ENCODE peak calls at places on chromosome 22, in ten cellular contexts. M is GM12865, K is esophagus squamous epithelium, E is fibroblast of lung, W is ovary, U is astrocyte of the spinal cord, N is lower leg skin, B is heart left ventricle, G is neuronal stem cell, D is vagina. O is an unnamed sample.

GRCh38 chr22:19103881-19104821 is 18.1 kb downstream of the DGCR2 start:
- DNase-seq in M (no peak), K (no peak), E (peak; percentile 21), W (no peak), U (peak; percentile 50), N (no peak), B (no peak), G (no peak), D (no peak), O (no peak)

GRCh38 chr22:44520695-44521094 is 22.7 kb upstream of the RTL6 start:
- DNase-seq in M (no peak), K (no peak), E (peak; percentile 73), W (no peak), U (no peak), N (no peak), B (no peak), G (no peak), D (peak; percentile 55), O (no peak)

GRCh38 chr22:40610329-40610850 is 26.1 kb downstream of the MRTFA start:
- DNase-seq in M (no peak), K (no peak), E (peak; percentile 42), W (no peak), U (no peak), N (no peak), B (no peak), G (no peak), D (no peak), O (no peak)

GRCh38 chr22:24025475-24025874 is 14.4 kb downstream of the CABIN1 start:
- DNase-seq in M (no peak), K (no peak), E (no peak), W (no peak), U (no peak), N (no peak), B (no peak), G (no peak), D (no peak), O (no peak)

GRCh38 chr22:30097861-30098260 is 17.6 kb downstream of the HORMAD2 start:
- DNase-seq in M (no peak), K (no peak), E (peak; percentile 65), W (no peak), U (no peak), N (no peak), B (no peak), G (no peak), D (no peak), O (no peak)

GRCh38 chr22:27918351-27919221 is 470 bp downstream of the PITPNB start:
- DNase-seq in M (peak; percentile 68), K (no peak), E (peak; percentile 61), W (peak; percentile 42), U (peak; percentile 60), N (peak; percentile 91), B (peak; percentile 71), G (peak; percentile 35), D (no peak), O (peak; percentile 39)

GRCh38 chr22:41574847-41575381 is 14.1 kb downstream of the CSDC2 start:
- DNase-seq in M (no peak), K (no peak), E (no peak), W (peak; percentile 86), U (no peak), N (peak; percentile 91), B (peak; percentile 89), G (no peak), D (no peak), O (no peak)

GRCh38 chr22:30332551-30332950 is 5.8 kb upstream of the TBC1D10A start:
- DNase-seq in M (no peak), K (no peak), E (no peak), W (no peak), U (no peak), N (no peak), B (no peak), G (no peak), D (no peak), O (no peak)

GRCh38 chr22:50417544-50417943 is 57.3 kb downstream of the SBF1 start:
- DNase-seq in M (no peak), K (no peak), E (peak; percentile 44), W (no peak), U (no peak), N (no peak), B (no peak), G (no peak), D (no peak), O (no peak)

DNA sequence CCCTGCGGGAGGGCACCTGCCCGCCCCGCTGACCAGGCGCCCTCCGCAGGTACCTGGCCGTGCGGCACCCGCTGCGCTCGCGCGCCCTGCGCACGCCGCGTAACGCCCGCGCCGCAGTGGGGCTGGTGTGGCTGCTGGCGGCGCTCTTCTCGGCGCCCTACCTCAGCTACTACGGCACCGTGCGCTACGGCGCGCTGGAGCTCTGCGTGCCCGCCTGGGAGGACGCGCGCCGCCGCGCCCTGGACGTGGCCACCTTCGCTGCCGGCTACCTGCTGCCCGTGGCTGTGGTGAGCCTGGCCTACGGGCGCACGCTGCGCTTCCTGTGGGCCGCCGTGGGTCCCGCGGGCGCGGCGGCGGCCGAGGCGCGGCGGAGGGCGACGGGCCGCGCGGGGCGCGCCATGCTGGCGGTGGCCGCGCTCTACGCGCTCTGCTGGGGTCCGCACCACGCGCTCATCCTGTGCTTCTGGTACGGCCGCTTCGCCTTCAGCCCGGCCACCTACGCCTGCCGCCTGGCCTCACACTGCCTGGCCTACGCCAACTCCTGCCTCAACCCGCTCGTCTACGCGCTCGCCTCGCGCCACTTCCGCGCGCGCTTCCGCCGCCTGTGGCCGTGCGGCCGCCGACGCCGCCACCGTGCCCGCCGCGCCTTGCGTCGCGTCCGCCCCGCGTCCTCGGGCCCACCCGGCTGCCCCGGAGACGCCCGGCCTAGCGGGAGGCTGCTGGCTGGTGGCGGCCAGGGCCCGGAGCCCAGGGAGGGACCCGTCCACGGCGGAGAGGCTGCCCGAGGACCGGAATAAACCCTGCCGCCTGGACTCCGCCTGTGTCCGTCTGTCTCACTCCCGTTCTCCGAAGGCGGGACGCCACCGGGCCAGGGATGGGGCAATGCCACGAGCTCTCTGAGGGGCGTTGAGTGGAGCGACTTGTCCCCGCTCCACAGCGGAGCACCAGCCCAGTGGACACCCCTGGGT is 1.8 kb downstream of the GALR3 start:
- DNase-seq in M (peak; percentile 60), K (no peak), E (peak; percentile 50), W (no peak), U (no peak), N (no peak), B (no peak), G (no peak), D (no peak), O (no peak)
- H3K4me3 ChIP-seq in M (peak overlapping the region; percentile 43), K (peak overlapping the region; percentile 23), E (no peak overlapping the region), W (peak overlapping the region; percentile 17), U (no peak overlapping the region), N (no peak overlapping the region), B (peak overlapping the region; percentile 44), G (no peak overlapping the region), D (peak overlapping the region; percentile 44), O (no peak overlapping the region)

DNA sequence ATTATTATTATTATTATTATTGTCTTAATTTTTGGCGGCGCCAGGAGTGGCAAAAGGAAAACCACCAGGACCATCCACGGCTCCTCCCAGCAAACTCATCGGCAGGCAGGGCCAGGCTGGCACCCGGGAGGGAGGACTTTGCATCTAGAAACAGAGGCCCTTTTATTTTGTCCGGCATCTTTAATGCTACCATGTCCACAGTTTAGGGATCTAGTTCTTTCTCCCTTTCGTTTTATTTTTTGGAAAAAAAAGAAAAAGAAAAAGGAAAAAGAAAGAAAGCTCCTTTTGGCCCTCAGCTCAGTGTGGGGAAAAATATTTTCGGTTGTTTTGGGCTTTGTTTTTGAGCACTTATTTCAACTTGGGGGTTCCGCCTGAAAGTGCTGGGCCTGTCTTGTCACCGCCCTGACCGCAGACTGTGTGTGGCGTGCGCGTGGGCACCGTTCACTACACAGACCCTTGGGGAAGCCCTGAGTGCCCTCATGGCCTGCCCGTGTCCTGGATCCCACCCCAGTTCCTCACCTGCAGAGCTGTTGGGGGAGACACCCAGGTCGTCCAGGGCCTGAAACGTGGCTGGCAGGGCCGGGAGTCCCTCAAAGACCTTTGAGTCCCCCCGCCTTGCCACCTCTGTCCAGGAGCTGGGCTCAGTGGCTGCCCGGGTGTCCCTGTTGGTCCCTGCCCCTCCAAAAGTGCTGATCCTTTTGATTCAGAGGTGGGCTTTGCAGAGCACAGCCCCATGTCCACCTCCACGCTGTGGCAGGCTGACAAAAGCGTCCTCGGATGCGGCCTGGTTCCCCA is 69.1 kb upstream of the PPARA start:
- DNase-seq in M (no peak), K (no peak), E (no peak), W (no peak), U (no peak), N (peak; percentile 87), B (peak; percentile 36), G (no peak), D (no peak), O (no peak)
- H3K4me3 ChIP-seq in M (no peak overlapping the region), K (peak overlapping the region; percentile 37), E (peak overlapping the region; percentile 98), W (peak overlapping the region; percentile 78), U (peak overlapping the region; percentile 86), N (peak overlapping the region; percentile 20), B (peak overlapping the region; percentile 71), G (no peak overlapping the region), D (peak overlapping the region; percentile 95), O (no peak overlapping the region)

DNA sequence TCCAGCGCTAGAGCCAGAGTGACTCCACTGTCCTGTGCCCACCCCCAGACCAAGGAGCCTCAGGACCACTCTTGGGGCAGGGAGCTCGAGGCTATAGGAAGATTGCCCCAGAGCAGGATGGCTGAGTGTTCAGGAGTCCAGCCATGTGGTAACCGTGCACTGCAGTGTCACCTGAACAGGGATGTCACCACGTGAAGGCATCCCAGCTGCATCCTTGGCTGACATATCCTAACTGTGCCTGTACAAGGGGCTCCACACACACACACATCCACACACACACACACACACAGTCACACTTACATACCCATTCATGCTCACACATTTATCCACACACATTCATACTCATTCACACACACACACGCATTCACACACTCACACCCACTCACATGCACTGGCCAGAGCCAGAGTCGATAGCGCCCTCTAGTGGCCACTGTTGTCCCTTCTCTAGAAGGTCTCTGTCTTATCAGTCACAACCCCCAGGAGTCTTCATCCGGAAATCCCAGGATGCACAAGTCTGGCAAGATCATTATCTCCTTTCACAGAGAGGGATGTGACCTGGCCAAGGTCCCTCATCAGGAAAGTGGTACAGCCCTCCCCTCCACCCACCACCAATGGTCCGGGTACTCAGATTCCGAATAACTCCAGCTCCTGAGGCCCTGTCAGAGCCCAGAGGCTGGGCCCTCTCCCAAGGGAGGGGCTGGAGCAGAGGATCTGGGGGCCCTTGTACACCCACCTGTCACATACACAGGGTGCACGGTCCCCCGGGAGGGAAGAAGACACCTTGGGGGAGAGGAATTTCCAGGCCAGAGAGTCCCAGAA is 55.1 kb downstream of the IGLL5 start:
- DNase-seq in M (peak; percentile 94), K (no peak), E (peak; percentile 33), W (peak; percentile 14), U (peak; percentile 38), N (peak; percentile 87), B (peak; percentile 54), G (peak; percentile 78), D (peak; percentile 84), O (peak; percentile 65)
- H3K4me3 ChIP-seq in M (peak overlapping the region; percentile 35), K (no peak overlapping the region), E (no peak overlapping the region), W (no peak overlapping the region), U (no peak overlapping the region), N (no peak overlapping the region), B (no peak overlapping the region), G (no peak overlapping the region), D (no peak overlapping the region), O (no peak overlapping the region)

DNA sequence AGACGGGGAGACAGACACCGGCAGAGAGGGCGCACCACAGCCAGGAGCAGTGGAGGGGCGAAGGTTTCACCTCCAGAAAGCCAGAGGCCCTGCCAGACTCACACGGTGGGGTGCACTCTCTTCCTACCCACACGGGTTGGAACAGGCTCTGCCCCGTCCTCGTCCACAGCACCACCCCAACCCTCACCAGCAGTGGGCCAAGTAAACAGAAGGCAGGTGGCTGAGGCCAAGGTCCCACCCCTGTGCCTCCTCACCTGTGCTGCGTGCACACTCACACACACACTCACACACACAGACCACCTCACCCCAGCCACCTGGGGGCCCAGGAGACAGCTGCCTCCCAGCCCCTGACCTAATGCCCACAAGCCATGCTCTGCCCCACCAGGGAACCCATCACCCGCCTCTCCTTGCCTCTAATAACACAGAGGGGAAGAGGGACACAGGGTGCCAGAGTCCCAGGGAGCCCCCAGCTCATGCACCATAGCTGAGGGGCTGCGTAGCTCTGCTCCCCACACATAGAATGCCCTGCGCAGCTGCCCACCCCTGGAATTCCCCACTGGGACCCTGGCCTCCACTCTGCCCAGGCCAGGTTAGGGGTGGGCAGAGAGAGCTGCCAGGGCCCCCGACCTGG is 3.1 kb downstream of the CYB5R3 start:
- DNase-seq in M (no peak), K (no peak), E (no peak), W (no peak), U (no peak), N (no peak), B (no peak), G (no peak), D (no peak), O (no peak)
- H3K4me3 ChIP-seq in M (no peak overlapping the region), K (no peak overlapping the region), E (no peak overlapping the region), W (peak overlapping the region; percentile 26), U (no peak overlapping the region), N (no peak overlapping the region), B (peak overlapping the region; percentile 48), G (no peak overlapping the region), D (peak overlapping the region; percentile 46), O (no peak overlapping the region)